ENCODE peak calls at places on chromosomes 13 and 19, in ten cellular contexts. B is heart right ventricle, F is left ventricle myocardium inferior, Y is aorta, A is HL-60, Q is heart left ventricle, U is astrocyte of the spinal cord, L is IMR-90, N is OCI-LY7, X is GM12865. K is an unnamed sample.

GRCh38 chr19:47176627-47177090 is 46.0 kb downstream of the SAE1 start:
- DNase-seq in B (peak; percentile 16), F (no peak), Y (peak; percentile 55), A (no peak), Q (no peak), U (peak; percentile 96), L (peak; percentile 98), N (no peak), X (no peak), K (peak; percentile 95)

GRCh38 chr19:17331254-17331558 is 3.4 kb downstream of the ANO8 start:
- DNase-seq in B (no peak), F (no peak), Y (no peak), A (no peak), Q (no peak), U (no peak), L (no peak), N (no peak), X (no peak), K (no peak)

GRCh38 chr13:102293723-102294122 is 108.1 kb downstream of the FGF14 start:
- DNase-seq in B (no peak), F (no peak), Y (no peak), A (no peak), Q (no peak), U (no peak), L (no peak), N (no peak), X (no peak), K (no peak)

GRCh38 chr19:54551950-54552912 is 21.4 kb upstream of the LILRA2 start:
- DNase-seq in B (peak; percentile 12), F (peak; percentile 28), Y (no peak), A (peak; percentile 31), Q (no peak), U (no peak), L (no peak), N (no peak), X (peak; percentile 72), K (no peak)

GRCh38 chr13:41117859-41118258 is 14.7 kb downstream of the KBTBD6 start:
- DNase-seq in B (no peak), F (no peak), Y (no peak), A (no peak), Q (no peak), U (no peak), L (no peak), N (no peak), X (no peak), K (no peak)

GRCh38 chr13:46751811-46752635 is 44.9 kb downstream of the ESD start:
- DNase-seq in B (no peak), F (no peak), Y (no peak), A (peak; percentile 93), Q (no peak), U (peak; percentile 43), L (peak; percentile 45), N (peak; percentile 65), X (peak; percentile 43), K (peak; percentile 60)

GRCh38 chr13:45545686-45546409 is 69.7 kb downstream of the ERICH6B start:
- DNase-seq in B (no peak), F (no peak), Y (no peak), A (no peak), Q (no peak), U (no peak), L (no peak), N (no peak), X (no peak), K (no peak)

GRCh38 chr19:55605637-55606470 is at the start of gene ZNF865:
- DNase-seq in B (peak; percentile 82), F (peak; percentile 72), Y (peak; percentile 90), A (peak; percentile 85), Q (peak; percentile 77), U (peak; percentile 87), L (peak; percentile 87), N (peak; percentile 80), X (peak; percentile 90), K (peak; percentile 81)

GRCh38 chr19:23887642-23888041 is 27.0 kb upstream of the ZNF726 start:
- DNase-seq in B (no peak), F (no peak), Y (no peak), A (no peak), Q (no peak), U (no peak), L (no peak), N (no peak), X (no peak), K (no peak)

GRCh38 chr13:28059214-28059613 is 41.2 kb downstream of the FLT3 start:
- DNase-seq in B (peak; percentile 8), F (no peak), Y (no peak), A (peak; percentile 73), Q (no peak), U (no peak), L (peak; percentile 15), N (peak; percentile 42), X (peak; percentile 65), K (peak; percentile 21)

GRCh38 chr13:85528578-85529215 is 270.5 kb downstream of the SLITRK6 start:
- DNase-seq in B (no peak), F (no peak), Y (no peak), A (no peak), Q (no peak), U (peak; percentile 82), L (peak; percentile 90), N (no peak), X (no peak), K (peak; percentile 74)

GRCh38 chr13:101398191-101398590 is 18.1 kb downstream of the NALCN start:
- DNase-seq in B (no peak), F (no peak), Y (no peak), A (no peak), Q (no peak), U (peak; percentile 50), L (peak; percentile 81), N (no peak), X (no peak), K (peak; percentile 66)

GRCh38 chr19:18205180-18205915 is 1.5 kb upstream of the RAB3A start:
- DNase-seq in B (peak; percentile 92), F (peak; percentile 86), Y (peak; percentile 94), A (peak; percentile 45), Q (peak; percentile 92), U (peak; percentile 74), L (peak; percentile 89), N (peak; percentile 90), X (peak; percentile 68), K (peak; percentile 65)

GRCh38 chr19:11848594-11849263 is at the start of gene ZNF439:
- DNase-seq in B (peak; percentile 91), F (peak; percentile 95), Y (peak; percentile 97), A (peak; percentile 37), Q (peak; percentile 92), U (peak; percentile 47), L (peak; percentile 71), N (peak; percentile 97), X (peak; percentile 73), K (peak; percentile 72)

GRCh38 chr13:32538234-32538620 is 368 bp downstream of the N4BP2L2 start:
- DNase-seq in B (peak; percentile 44), F (peak; percentile 18), Y (peak; percentile 77), A (no peak), Q (peak; percentile 39), U (no peak), L (peak; percentile 62), N (no peak), X (peak; percentile 84), K (peak; percentile 41)

DNA sequence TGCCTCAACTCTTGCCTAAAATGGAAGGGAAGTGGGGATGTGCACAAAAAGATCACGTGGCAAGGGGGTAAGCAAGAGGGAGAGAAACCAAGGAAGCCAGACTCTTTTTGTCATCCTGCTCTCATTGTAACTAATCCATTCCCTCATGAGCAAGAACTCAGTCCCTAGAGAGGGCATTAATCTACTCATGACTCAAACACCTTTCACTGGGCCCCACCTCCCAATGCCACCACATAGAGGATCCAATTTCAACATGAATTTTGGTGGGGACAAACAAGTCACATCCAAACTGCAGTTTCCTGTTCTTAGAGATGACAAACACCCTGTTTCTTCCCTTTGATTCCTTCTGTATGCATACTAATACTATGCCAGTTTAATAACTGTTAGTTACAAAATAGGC is 11.2 kb upstream of the CHST8 start:
- DNase-seq in B (no peak), F (no peak), Y (no peak), A (no peak), Q (no peak), U (no peak), L (no peak), N (no peak), X (no peak), K (no peak)
- H3K4me3 ChIP-seq in B (no peak overlapping the region), F (no peak overlapping the region), Y (no peak overlapping the region), A (no peak overlapping the region), Q (no peak overlapping the region), U (no peak overlapping the region), L (no peak overlapping the region), N (no peak overlapping the region), X (no peak overlapping the region), K (no peak overlapping the region)

GRCh38 chr19:52690395-52691214 is 44.2 kb downstream of the ZNF611 start:
- DNase-seq in B (peak; percentile 95), F (peak; percentile 97), Y (peak; percentile 99), A (peak; percentile 94), Q (peak; percentile 95), U (peak; percentile 96), L (peak; percentile 93), N (peak; percentile 91), X (peak; percentile 92), K (peak; percentile 95)
- H3K4me3 ChIP-seq in B (peak overlapping the region; percentile 84), F (peak overlapping the region; percentile 86), Y (peak overlapping the region; percentile 36), A (peak overlapping the region; percentile 40), Q (peak overlapping the region; percentile 66), U (peak overlapping the region; percentile 66), L (peak overlapping the region; percentile 79), N (peak overlapping the region; percentile 79), X (peak overlapping the region; percentile 93), K (peak overlapping the region; percentile 88)

GRCh38 chr13:48539550-48539949 is 6.7 kb upstream of the RCBTB2 start:
- DNase-seq in B (no peak), F (no peak), Y (no peak), A (no peak), Q (no peak), U (no peak), L (no peak), N (no peak), X (no peak), K (peak; percentile 48)

GRCh38 chr13:48542581-48543341 is 9.9 kb upstream of the RCBTB2 start:
- DNase-seq in B (peak; percentile 70), F (peak; percentile 64), Y (no peak), A (no peak), Q (peak; percentile 71), U (no peak), L (peak; percentile 16), N (peak; percentile 40), X (no peak), K (peak; percentile 20)

GRCh38 chr13:48536851-48537250 is 4.0 kb upstream of the RCBTB2 start:
- DNase-seq in B (no peak), F (no peak), Y (no peak), A (no peak), Q (no peak), U (no peak), L (no peak), N (no peak), X (no peak), K (no peak)

GRCh38 chr13:48545608-48546007 is 12.7 kb upstream of the RCBTB2 start:
- DNase-seq in B (no peak), F (no peak), Y (no peak), A (no peak), Q (no peak), U (no peak), L (no peak), N (no peak), X (no peak), K (no peak)

GRCh38 chr13:48542138-48542537 is 9.3 kb upstream of the RCBTB2 start:
- DNase-seq in B (no peak), F (no peak), Y (no peak), A (no peak), Q (no peak), U (no peak), L (no peak), N (no peak), X (no peak), K (no peak)
- H3K4me3 ChIP-seq in B (no peak overlapping the region), F (peak overlapping the region; percentile 44), Y (no peak overlapping the region), A (no peak overlapping the region), Q (no peak overlapping the region), U (no peak overlapping the region), L (no peak overlapping the region), N (no peak overlapping the region), X (no peak overlapping the region), K (no peak overlapping the region)

GRCh38 chr19:48415395-48415794 is 21.9 kb downstream of the GRIN2D start:
- DNase-seq in B (peak; percentile 76), F (peak; percentile 81), Y (peak; percentile 91), A (peak; percentile 45), Q (peak; percentile 68), U (peak; percentile 64), L (peak; percentile 36), N (peak; percentile 92), X (peak; percentile 86), K (peak; percentile 53)
- H3K4me3 ChIP-seq in B (peak overlapping the region; percentile 33), F (peak overlapping the region; percentile 55), Y (no peak overlapping the region), A (no peak overlapping the region), Q (peak overlapping the region; percentile 25), U (peak overlapping the region; percentile 34), L (no peak overlapping the region), N (no peak overlapping the region), X (no peak overlapping the region), K (no peak overlapping the region)